ENCODE peak calls at places on chromosomes 7 and 10, in four cellular contexts. X is stomach, R is mesothelial cell of epicardium, A is psoas muscle. W is an unnamed sample.

GRCh38 chr7:151313857-151314256 is 27.8 kb upstream of the NUB1 start:
- DNase-seq in A (peak), R (no peak), X (peak), W (peak)

GRCh38 chr7:100825760-100826545 is 1.4 kb downstream of the EPHB4 start:
- DNase-seq in X (no peak), A (no peak), R (no peak), W (no peak)

GRCh38 chr10:62467509-62467908 is 93.3 kb downstream of the ZNF365 start:
- DNase-seq in R (no peak), A (no peak), X (no peak), W (no peak)

GRCh38 chr10:126663328-126663727 is 7.2 kb downstream of the C10orf90 start:
- DNase-seq in A (peak), X (no peak), R (no peak), W (no peak)

GRCh38 chr7:27901028-27901760 is 161.2 kb downstream of the TAX1BP1 start:
- DNase-seq in X (no peak), R (no peak), A (no peak), W (no peak)

GRCh38 chr7:4774804-4775280 is 581 bp upstream of the AP5Z1 start:
- DNase-seq in X (peak), A (no peak), R (no peak), W (no peak)

GRCh38 chr10:68423522-68423921 is 16.4 kb upstream of the RUFY2 start:
- DNase-seq in A (no peak), R (no peak), X (no peak), W (no peak)

GRCh38 chr7:43248553-43248952 is 136.1 kb downstream of the HECW1 start:
- DNase-seq in A (no peak), X (no peak), R (no peak), W (no peak)

GRCh38 chr7:33072471-33072870 is 9.9 kb upstream of the NT5C3A start:
- DNase-seq in X (no peak), R (no peak), A (no peak), W (no peak)

GRCh38 chr7:129713544-129713943 is 102.0 kb downstream of the NRF1 start:
- DNase-seq in A (no peak), X (peak), R (no peak), W (no peak)

GRCh38 chr7:909358-910329 is 33.3 kb downstream of the GET4 start:
- DNase-seq in A (peak), X (peak), R (no peak), W (no peak)

GRCh38 chr7:113440173-113440572 is 321.8 kb upstream of the SMIM30 start:
- DNase-seq in R (no peak), X (no peak), A (no peak), W (no peak)

GRCh38 chr7:28409716-28410627 is 2.3 kb upstream of the CREB5 start:
- DNase-seq in A (peak), R (peak), X (peak), W (no peak)

GRCh38 chr10:130461631-130462030 is 325.4 kb downstream of the GLRX3 start:
- DNase-seq in A (no peak), X (no peak), R (no peak), W (no peak)

GRCh38 chr10:118584181-118584954 is 11.1 kb downstream of the PRLHR start:
- DNase-seq in A (no peak), R (no peak), X (no peak), W (no peak)

GRCh38 chr7:46559194-46559576 is 638.1 kb upstream of the IGFBP3 start:
- DNase-seq in R (no peak), A (no peak), X (no peak), W (no peak)

GRCh38 chr10:50527438-50528043 is 96.2 kb downstream of the SGMS1 start:
- DNase-seq in A (no peak), R (no peak), X (no peak), W (no peak)

GRCh38 chr7:80807166-80807900 is 111.5 kb downstream of the SEMA3C start:
- DNase-seq in R (no peak), X (no peak), A (no peak), W (no peak)

GRCh38 chr10:17685227-17685840 is 41.4 kb downstream of the STAM start:
- DNase-seq in A (no peak), R (no peak), X (no peak), W (no peak)

GRCh38 chr10:57898231-57898630 is 369.5 kb downstream of the IPMK start:
- DNase-seq in A (no peak), X (peak), R (no peak), W (no peak)

GRCh38 chr10:104440221-104440620 is 86.6 kb downstream of the CFAP58 start:
- DNase-seq in A (no peak), X (no peak), R (no peak), W (no peak)

GRCh38 chr7:18399624-18400235 is 95.8 kb upstream of the HDAC9 start:
- DNase-seq in R (no peak), A (no peak), X (no peak), W (no peak)

DNA sequence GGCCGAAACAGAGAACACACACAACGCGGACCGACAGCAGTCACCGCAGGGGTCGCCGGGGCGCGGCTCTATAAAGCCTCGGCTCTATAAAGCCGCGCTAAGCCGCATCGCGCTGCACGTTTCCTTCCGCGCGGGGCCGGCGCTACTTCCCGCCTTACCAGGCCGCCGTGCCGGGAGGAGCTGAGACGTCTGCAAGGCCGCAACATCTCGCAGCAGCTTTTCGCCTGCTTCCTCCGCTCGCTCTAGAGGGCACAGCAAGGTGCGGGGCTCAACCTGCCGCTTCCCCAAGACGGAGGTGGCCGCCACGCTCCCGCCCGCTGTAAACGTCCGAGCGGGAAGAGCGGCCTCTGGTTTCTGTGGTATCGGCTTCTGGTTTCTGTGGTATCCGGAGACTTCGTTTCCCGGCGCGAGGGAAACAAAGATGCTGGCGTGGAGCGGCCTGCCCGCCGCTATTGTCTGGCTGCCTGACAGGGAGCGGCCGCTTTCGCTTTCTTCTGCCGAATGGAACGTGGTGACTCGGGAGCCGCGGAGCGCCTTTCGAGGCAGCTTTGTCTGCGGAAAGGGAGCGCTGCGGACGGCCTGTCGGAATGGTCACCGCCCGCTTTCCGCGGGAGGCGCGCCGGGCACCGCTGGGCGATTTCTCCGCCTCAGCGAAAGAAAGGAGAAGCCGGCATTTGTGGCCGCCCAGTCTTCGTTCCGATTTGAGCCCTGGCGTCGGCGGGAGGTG is 91.8 kb downstream of the SPAG6 start:
- DNase-seq in R (peak), A (peak), X (peak), W (peak)
- TF ChIP-seq CTCF in R (no peak), A (no peak), X (peak), W (no peak)

GRCh38 chr10:88399240-88399639 is 183.9 kb downstream of the RNLS start:
- DNase-seq in X (no peak), A (no peak), R (no peak), W (no peak)

GRCh38 chr10:88404133-88404532 is 179.0 kb downstream of the RNLS start:
- DNase-seq in X (no peak), A (no peak), R (no peak), W (no peak)

DNA sequence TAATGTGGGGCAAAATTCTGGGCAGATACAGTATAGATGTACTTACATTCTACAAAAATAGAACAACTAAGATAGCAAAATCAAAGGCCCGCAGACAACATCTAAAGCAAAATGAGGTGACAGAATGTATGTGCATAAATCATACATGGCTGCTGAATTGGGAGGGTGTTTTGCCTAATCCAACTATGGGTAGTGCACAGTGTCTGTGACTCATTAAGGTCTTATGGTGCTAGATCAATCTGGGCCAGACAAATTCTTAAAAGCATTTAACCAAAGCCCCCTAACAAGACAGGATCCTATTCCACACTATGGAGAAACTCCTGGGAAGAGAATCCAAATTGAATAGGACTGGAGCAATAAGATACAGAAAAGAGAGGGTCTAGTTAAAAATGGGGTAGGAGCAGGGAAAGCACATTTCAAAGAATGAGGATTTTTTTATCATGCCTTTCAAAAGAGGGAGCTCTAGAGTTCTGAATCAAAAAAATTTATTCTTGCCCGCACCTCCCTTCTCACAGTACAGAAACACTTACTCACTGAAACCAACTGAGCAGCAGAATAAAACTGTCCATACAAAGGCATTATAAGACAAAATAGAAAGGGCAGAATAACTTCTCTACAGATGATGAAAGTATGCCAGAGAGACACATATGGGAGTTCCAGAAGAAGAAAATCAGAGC is 181.3 kb downstream of the RNLS start:
- DNase-seq in R (no peak), X (no peak), A (no peak), W (no peak)
- TF ChIP-seq CTCF in R (no peak), X (no peak), A (peak), W (no peak)

GRCh38 chr10:135601-136464 is 578 bp downstream of the ZMYND11 start:
- DNase-seq in A (peak), X (peak), R (peak), W (peak)

GRCh38 chr10:134205-134742 is 981 bp upstream of the ZMYND11 start:
- DNase-seq in R (peak), A (no peak), X (no peak), W (no peak)

GRCh38 chr10:132961-133898 is 2.0 kb upstream of the ZMYND11 start:
- DNase-seq in X (no peak), R (no peak), A (no peak), W (no peak)

GRCh38 chr10:136465-136762 is 1.2 kb downstream of the ZMYND11 start:
- DNase-seq in R (no peak), X (no peak), A (no peak), W (no peak)

DNA sequence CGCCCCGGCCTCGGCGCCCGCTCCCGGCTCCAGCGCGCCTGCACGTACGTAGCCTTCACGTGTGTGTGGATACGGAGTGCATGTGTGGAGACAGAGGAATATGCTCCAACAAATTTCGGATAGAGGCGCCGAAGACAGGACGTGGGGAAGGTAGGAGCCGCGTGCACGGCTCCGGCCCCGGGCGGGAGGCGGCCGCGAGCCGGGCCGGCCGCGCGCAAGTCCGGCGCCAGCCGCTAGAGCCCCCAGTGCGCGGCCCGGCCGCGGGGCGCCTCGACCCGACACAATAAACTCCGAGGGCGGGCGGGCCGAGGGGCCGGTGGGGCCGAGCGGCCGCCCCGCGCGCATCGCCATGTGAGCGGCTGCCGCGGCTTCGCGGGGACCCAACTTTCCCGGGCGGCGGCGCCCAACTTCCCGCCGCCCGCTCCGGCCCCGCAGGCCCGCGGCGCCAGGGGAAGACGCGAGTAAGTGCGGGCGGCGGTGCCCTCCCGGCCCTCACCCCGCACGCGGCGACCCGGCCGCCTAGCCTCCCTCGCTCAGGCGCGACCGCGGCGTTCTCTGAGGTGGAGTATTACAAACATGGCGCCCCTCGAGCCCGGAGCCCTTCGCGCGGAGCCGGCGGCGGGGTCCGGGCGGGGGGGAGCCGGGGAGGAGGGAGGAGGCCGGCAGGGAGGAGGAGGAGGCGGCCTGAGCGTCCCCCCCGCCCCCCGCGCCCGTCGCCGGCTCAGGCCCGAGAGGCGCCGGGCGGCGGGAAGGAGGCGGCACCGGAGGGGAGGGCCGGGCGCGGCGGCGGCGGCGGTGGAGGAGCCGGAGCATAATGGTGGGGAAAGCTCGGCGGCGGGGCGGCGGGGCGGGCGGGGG is at the start of gene ZMYND11:
- DNase-seq in R (peak), X (peak), A (peak), W (no peak)
- TF ChIP-seq CTCF in R (no peak), X (no peak), A (peak), W (no peak)

GRCh38 chr7:118872568-118872967 is 648.1 kb downstream of the ANKRD7 start:
- DNase-seq in A (no peak), R (no peak), X (no peak), W (no peak)

GRCh38 chr7:118867860-118868259 is 643.4 kb downstream of the ANKRD7 start:
- DNase-seq in R (no peak), X (no peak), A (no peak), W (no peak)

DNA sequence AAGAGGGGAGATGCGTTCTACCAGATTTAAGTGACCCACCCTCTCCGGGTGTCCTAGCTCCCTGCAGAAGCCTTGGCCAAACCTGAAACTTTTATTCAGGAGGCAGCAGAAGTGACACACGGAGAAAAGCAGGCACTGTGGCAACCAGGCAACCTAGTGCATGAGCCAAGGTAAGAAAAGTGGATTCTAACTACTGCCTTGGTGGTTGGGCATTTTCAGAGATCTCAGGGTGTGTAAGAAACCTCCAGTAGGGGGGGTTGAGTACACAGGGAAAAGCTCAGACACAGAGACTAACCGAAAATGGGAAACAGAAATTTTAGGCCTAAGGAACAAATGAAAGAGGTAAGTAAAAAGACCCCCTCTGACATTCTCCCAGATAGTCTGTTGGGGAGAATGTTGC is 645.7 kb downstream of the ANKRD7 start:
- DNase-seq in X (no peak), R (no peak), A (no peak), W (no peak)
- TF ChIP-seq CTCF in X (no peak), R (no peak), A (no peak), W (no peak)

DNA sequence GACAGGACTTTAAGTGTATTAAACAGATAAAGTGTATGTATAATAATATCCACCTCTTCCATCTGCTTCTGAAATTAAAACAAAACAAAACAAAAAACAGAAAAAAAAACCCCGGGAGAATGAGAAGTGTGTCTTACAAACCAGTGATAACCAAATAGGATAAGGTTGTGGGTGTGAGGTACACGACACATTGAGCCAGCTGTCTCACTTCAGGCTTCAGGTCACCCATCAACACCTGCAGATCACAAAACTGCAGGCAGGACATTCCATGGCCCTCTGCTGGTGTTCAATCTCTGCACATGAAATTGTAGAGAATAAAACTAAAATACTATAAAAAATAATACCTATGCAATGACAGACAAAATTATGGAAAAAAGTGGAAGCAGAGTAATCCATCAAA is 339.9 kb downstream of the SFMBT2 start:
- DNase-seq in X (no peak), A (no peak), R (no peak), W (no peak)
- TF ChIP-seq CTCF in X (no peak), A (no peak), R (no peak), W (no peak)

DNA sequence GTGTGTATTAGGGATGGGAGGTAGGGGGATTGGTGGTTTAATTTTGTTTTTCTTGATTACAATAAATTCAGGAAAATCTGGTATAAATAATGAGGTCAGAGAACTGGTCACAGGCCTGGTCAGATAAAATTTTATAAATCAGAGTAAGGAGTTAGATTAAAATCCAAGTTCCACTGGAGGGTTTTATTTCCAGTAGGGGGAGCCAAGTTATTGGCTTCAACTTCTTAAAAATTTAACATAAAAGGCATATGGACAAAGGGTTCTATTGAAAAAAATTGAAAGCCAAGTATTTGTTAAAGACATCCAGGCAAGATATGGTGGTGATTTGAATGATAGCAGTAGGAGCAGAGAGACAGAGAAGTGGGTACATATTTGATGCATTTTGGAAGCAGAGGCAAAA is 763.3 kb downstream of the SORCS1 start:
- DNase-seq in A (no peak), X (no peak), R (no peak), W (no peak)
- TF ChIP-seq CTCF in A (no peak), X (no peak), R (peak), W (no peak)

GRCh38 chr7:26093023-26093422 is 59.0 kb upstream of the NFE2L3 start:
- DNase-seq in X (no peak), R (no peak), A (no peak), W (no peak)

GRCh38 chr7:26087321-26088091 is 64.5 kb upstream of the NFE2L3 start:
- DNase-seq in A (no peak), R (no peak), X (no peak), W (no peak)

GRCh38 chr7:26090927-26091519 is 61.0 kb upstream of the NFE2L3 start:
- DNase-seq in A (no peak), X (no peak), R (no peak), W (no peak)

DNA sequence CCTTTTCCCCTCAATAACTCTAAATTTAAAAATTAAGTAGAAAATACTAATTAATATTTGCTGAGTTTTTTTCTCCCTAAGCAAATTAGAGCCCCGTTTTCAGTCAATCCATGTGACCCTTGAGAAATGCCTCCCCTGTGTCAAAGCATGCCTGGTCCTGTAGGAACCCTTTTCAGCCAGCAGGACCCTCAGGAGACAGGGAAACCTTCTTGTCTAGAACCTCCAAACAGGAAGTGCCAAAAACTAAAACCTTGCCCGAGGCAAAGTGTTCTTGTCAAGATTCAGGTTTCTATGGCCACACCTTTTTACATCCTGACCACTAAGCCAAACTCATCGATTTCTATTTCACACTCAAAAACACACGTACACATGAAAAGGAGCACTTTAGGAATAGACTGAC is 60.1 kb upstream of the NFE2L3 start:
- DNase-seq in A (no peak), X (no peak), R (no peak), W (no peak)
- TF ChIP-seq CTCF in A (no peak), X (no peak), R (no peak), W (no peak)

GRCh38 chr7:149007615-149008014 is 20.7 kb downstream of the PDIA4 start:
- DNase-seq in X (no peak), A (no peak), R (no peak), W (no peak)
- TF ChIP-seq CTCF in X (no peak), A (no peak), R (no peak), W (no peak)

GRCh38 chr10:30039567-30039966 is 19.8 kb downstream of the JCAD start:
- DNase-seq in A (no peak), X (no peak), R (no peak), W (no peak)
- TF ChIP-seq CTCF in A (no peak), X (no peak), R (no peak), W (no peak)

W was measured in omental fat pad.